ENCODE peak calls at places on chromosomes 6 and 20, in five cellular contexts. R is BE2C, A is GM13976, X is IMR-90, F is choroid plexus epithelial cell. Y is an unnamed sample.

GRCh38 chr20:11274137-11274536 is 600.3 kb upstream of the JAG1 start:
- DNase-seq in R (peak; percentile 23), A (peak; percentile 63), X (peak; percentile 79), F (peak; percentile 79), Y (no peak)

GRCh38 chr20:48629069-48629959 is 198.5 kb downstream of the PREX1 start:
- DNase-seq in R (no peak), A (no peak), X (no peak), F (no peak), Y (no peak)

GRCh38 chr6:139149383-139149782 is 14.5 kb downstream of the HECA start:
- DNase-seq in R (no peak), A (no peak), X (peak; percentile 35), F (peak; percentile 20), Y (no peak)

GRCh38 chr6:12467706-12468670 is 177.8 kb downstream of the EDN1 start:
- DNase-seq in R (no peak), A (no peak), X (peak; percentile 32), F (peak; percentile 26), Y (no peak)

GRCh38 chr6:148892247-148892646 is 145.4 kb downstream of the UST start:
- DNase-seq in R (no peak), A (no peak), X (peak; percentile 20), F (no peak), Y (no peak)

GRCh38 chr6:137610702-137611101 is 116.5 kb upstream of the OLIG3 start:
- DNase-seq in R (no peak), A (no peak), X (no peak), F (no peak), Y (no peak)

GRCh38 chr20:35791823-35792222 is 20.0 kb downstream of the PHF20 start:
- DNase-seq in R (no peak), A (no peak), X (peak; percentile 93), F (peak; percentile 50), Y (no peak)

GRCh38 chr6:11978169-11978987 is 33.7 kb upstream of the HIVEP1 start:
- DNase-seq in R (no peak), A (peak; percentile 22), X (no peak), F (no peak), Y (no peak)

GRCh38 chr20:16802652-16802935 is 54.4 kb downstream of the OTOR start:
- DNase-seq in R (no peak), A (no peak), X (no peak), F (no peak), Y (no peak)

GRCh38 chr6:148231572-148231971 is 111.1 kb upstream of the SASH1 start:
- DNase-seq in R (no peak), A (no peak), X (peak; percentile 82), F (peak; percentile 59), Y (no peak)

GRCh38 chr6:95978230-95978629 is 37.5 kb upstream of the FUT9 start:
- DNase-seq in R (no peak), A (no peak), X (no peak), F (no peak), Y (no peak)

GRCh38 chr6:70872469-70872868 is 84.4 kb downstream of the B3GAT2 start:
- DNase-seq in R (no peak), A (no peak), X (no peak), F (no peak), Y (no peak)

GRCh38 chr20:48809672-48810071 is 18.1 kb downstream of the PREX1 start:
- DNase-seq in R (no peak), A (no peak), X (no peak), F (no peak), Y (no peak)

GRCh38 chr20:2693286-2693995 is 861 bp downstream of the EBF4 start:
- DNase-seq in R (peak; percentile 34), A (peak; percentile 76), X (no peak), F (no peak), Y (peak; percentile 62)

GRCh38 chr20:41358717-41359116 is 7.9 kb downstream of the EMILIN3 start:
- DNase-seq in R (no peak), A (no peak), X (no peak), F (no peak), Y (no peak)

GRCh38 chr6:130075879-130076278 is 57.5 kb downstream of the L3MBTL3 start:
- DNase-seq in R (no peak), A (no peak), X (peak; percentile 8), F (peak; percentile 50), Y (no peak)

GRCh38 chr6:130070747-130071146 is 52.4 kb downstream of the L3MBTL3 start:
- DNase-seq in R (no peak), A (no peak), X (no peak), F (no peak), Y (no peak)

GRCh38 chr6:130076512-130076911 is 58.1 kb downstream of the L3MBTL3 start:
- DNase-seq in R (no peak), A (no peak), X (peak; percentile 13), F (peak; percentile 55), Y (no peak)
- TF ChIP-seq CTCF in R (no peak), A (no peak), X (peak; percentile 33), F (peak; percentile 38), Y (no peak)

GRCh38 chr6:38488876-38489275 is 150.9 kb downstream of the BTBD9 start:
- DNase-seq in R (no peak), A (no peak), X (no peak), F (no peak), Y (no peak)

GRCh38 chr6:38489951-38490350 is 149.8 kb downstream of the BTBD9 start:
- DNase-seq in R (no peak), A (no peak), X (peak; percentile 85), F (peak; percentile 76), Y (peak; percentile 57)

GRCh38 chr6:38493929-38494547 is 145.7 kb downstream of the BTBD9 start:
- DNase-seq in R (peak; percentile 74), A (peak; percentile 22), X (peak; percentile 81), F (peak; percentile 90), Y (peak; percentile 81)

GRCh38 chr6:38495511-38495910 is 144.2 kb downstream of the BTBD9 start:
- DNase-seq in R (no peak), A (no peak), X (no peak), F (no peak), Y (no peak)

DNA sequence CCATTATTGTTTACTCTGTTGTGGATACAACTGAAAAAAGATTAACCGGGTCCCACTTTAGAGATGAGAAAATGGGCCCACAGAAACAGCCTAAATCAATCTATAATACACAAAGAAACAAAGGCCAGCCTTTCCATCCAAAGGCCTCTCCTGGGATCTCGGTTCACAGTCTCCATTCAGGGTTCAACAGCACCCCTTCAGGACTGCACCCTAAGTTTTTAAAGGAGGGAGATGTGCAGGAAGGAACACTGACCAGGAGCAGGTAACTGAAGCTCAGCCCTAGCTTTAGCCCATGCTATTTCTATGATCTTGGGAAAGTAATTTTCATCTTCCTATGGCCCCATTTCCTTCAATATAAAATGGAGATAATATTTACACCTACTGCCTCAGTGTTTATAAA is 147.7 kb downstream of the BTBD9 start:
- DNase-seq in R (no peak), A (no peak), X (no peak), F (no peak), Y (no peak)
- TF ChIP-seq CTCF in R (no peak), A (no peak), X (no peak), F (no peak), Y (no peak)

DNA sequence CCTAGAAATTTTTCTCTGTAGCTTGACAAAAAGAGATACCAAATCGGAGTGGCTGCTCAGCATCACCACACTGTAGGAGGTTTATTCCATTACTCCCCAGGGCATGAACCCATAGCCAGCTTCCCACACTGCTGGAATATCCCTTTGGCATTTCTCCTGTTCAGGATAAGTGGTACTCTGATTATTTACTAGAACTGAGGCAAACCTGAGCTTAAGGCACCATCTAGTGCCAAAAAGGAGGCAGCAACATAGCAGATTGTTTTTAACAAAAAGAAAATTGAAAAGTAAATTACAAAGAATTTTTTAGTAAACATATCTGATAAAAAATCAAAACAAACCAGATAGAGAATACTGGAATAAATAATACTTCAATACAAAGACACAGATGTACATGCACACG is 181.7 kb downstream of the WDR27 start:
- DNase-seq in R (no peak), A (no peak), X (peak; percentile 70), F (peak; percentile 77), Y (no peak)
- TF ChIP-seq CTCF in R (no peak), A (no peak), X (peak; percentile 82), F (peak; percentile 75), Y (no peak)

DNA sequence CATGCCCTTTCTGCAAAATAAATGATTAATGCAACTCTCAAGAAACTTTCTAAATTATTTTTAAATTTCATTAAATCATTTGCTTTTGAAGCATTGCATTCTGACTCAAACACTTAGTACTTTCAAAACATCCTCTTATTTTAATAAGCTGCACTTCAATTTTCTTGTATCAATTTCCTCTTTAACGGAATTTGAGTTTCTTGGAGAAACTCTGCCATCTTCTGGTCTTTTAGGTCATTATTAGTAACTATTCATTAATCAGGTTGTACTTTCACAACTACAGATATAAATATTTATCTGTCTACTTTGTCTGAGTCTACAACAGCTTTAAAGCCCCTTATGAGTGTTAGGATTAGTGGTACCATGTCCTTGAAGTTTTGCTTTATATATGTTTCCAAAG is 30.2 kb downstream of the TMX4 start:
- DNase-seq in R (no peak), A (no peak), X (no peak), F (peak; percentile 17), Y (no peak)
- TF ChIP-seq CTCF in R (no peak), A (no peak), X (no peak), F (no peak), Y (no peak)

GRCh38 chr6:5766260-5766659 is 240.5 kb downstream of the NRN1 start:
- DNase-seq in R (peak; percentile 55), A (no peak), X (no peak), F (peak; percentile 18), Y (no peak)
- TF ChIP-seq CTCF in R (peak; percentile 76), A (no peak), X (peak; percentile 35), F (peak; percentile 61), Y (no peak)

DNA sequence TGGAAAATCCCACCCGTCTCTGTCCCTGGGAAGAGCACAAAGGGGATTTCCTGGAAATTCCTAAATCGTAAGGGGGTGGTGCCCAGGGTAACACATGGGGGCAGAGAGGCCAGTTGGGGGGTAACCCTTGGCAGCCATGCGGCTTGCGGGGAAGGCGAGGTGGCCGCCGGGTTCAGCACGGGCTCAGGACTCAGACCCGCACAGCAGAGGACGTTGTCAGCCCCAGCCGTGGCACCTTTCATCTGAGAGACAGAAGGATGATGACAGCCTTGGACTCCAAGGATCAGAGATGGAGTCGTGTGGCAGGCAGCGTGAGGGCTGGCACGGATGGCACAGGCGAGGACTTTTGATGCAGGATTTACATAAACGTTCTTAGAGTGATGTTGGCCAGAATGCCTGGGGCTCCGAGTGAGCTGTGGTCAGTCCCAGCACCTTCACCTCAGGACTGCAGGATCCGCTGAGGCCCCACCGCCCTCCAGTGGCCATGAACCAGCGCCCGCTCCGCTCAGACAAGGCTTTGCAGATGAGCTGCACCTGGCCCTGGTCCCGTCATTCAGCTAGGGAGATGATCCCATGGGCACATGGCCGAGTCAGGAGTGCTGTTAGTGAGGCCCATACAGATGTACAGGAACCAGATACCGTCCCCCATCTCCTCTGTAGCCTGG is 190.3 kb downstream of the TAF4 start:
- DNase-seq in R (no peak), A (no peak), X (no peak), F (no peak), Y (peak; percentile 65)
- TF ChIP-seq CTCF in R (no peak), A (no peak), X (no peak), F (peak; percentile 15), Y (no peak)

GRCh38 chr20:25245461-25245860 is 2.4 kb upstream of the PYGB start:
- DNase-seq in R (no peak), A (no peak), X (no peak), F (no peak), Y (no peak)

GRCh38 chr20:25248501-25249172 is 752 bp downstream of the PYGB start:
- DNase-seq in R (peak; percentile 54), A (peak; percentile 65), X (peak; percentile 37), F (peak; percentile 47), Y (peak; percentile 58)

GRCh38 chr20:25247666-25248500 is at the start of gene PYGB:
- DNase-seq in R (peak; percentile 86), A (peak; percentile 97), X (peak; percentile 78), F (peak; percentile 87), Y (peak; percentile 79)

GRCh38 chr20:25246182-25246943 is 1.5 kb upstream of the PYGB start:
- DNase-seq in R (peak; percentile 46), A (no peak), X (no peak), F (no peak), Y (no peak)

GRCh38 chr20:25247100-25247665 is 702 bp upstream of the PYGB start:
- DNase-seq in R (peak; percentile 75), A (no peak), X (peak; percentile 60), F (peak; percentile 72), Y (peak; percentile 71)
- TF ChIP-seq CTCF in R (peak; percentile 69), A (no peak), X (peak; percentile 58), F (peak; percentile 62), Y (peak; percentile 25)